ENCODE peak calls at places on chromosomes 11 and 22, in nine cellular contexts. C, U, G, V, S, A, Q, I and T are unnamed samples.

GRCh38 chr22:40511604-40512003 is 124.9 kb downstream of the MRTFA start:
- DNase-seq in A (no peak), G (no peak), C (no peak), I (no peak), Q (peak), S (no peak), V (no peak), U (no peak), T (no peak)

GRCh38 chr11:26951849-26952515 is 41.9 kb upstream of the FIBIN start:
- DNase-seq in I (no peak), V (no peak), S (no peak), Q (no peak), A (peak), C (no peak), U (no peak), G (no peak), T (no peak)

GRCh38 chr22:42814215-42814614 is 42.9 kb downstream of the ARFGAP3 start:
- DNase-seq in G (no peak), V (peak), Q (peak), A (no peak), S (no peak), I (no peak), C (no peak), U (no peak), T (no peak)

GRCh38 chr11:64522036-64522435 is 69.0 kb upstream of the SLC22A12 start:
- DNase-seq in Q (no peak), I (no peak), C (no peak), U (no peak), A (no peak), G (no peak), S (no peak), V (no peak), T (no peak)

GRCh38 chr11:297666-298405 is 1.5 kb downstream of the IFITM5 start:
- DNase-seq in I (no peak), U (peak), C (peak), S (no peak), Q (no peak), A (no peak), G (peak), V (no peak), T (no peak)

GRCh38 chr22:48691431-48691851 is 1136.2 kb downstream of the BRD1 start:
- DNase-seq in V (no peak), G (no peak), Q (no peak), I (no peak), C (no peak), U (no peak), A (no peak), S (no peak), T (no peak)

GRCh38 chr22:22556995-22557925 is 1.8 kb downstream of the PRAME start:
- DNase-seq in U (no peak), Q (no peak), A (no peak), V (no peak), I (no peak), S (no peak), G (no peak), C (no peak), T (no peak)

GRCh38 chr11:14451825-14452224 is 47.8 kb downstream of the COPB1 start:
- DNase-seq in V (no peak), G (no peak), A (no peak), U (no peak), C (no peak), S (no peak), I (no peak), Q (no peak), T (no peak)

GRCh38 chr22:42857845-42858481 is 890 bp upstream of the ARFGAP3 start:
- DNase-seq in I (no peak), U (no peak), C (no peak), V (peak), A (no peak), S (no peak), Q (no peak), G (no peak), T (no peak)

GRCh38 chr11:134037093-134037908 is 31.6 kb upstream of the JAM3 start:
- DNase-seq in I (no peak), S (no peak), G (peak), C (peak), A (peak), Q (peak), U (peak), V (peak), T (peak)

GRCh38 chr22:20582520-20583361 is 75.3 kb downstream of the MED15 start:
- DNase-seq in A (no peak), I (no peak), S (no peak), C (no peak), V (no peak), U (no peak), G (no peak), Q (no peak), T (no peak)

GRCh38 chr11:65865550-65866172 is 5.4 kb downstream of the MUS81 start:
- DNase-seq in A (no peak), C (no peak), G (no peak), I (no peak), U (no peak), S (no peak), V (peak), Q (no peak), T (no peak)

GRCh38 chr11:7965386-7965785 is at the start of gene NLRP10:
- DNase-seq in U (no peak), I (no peak), S (no peak), C (no peak), V (no peak), A (peak), Q (no peak), G (no peak), T (peak)

GRCh38 chr11:61791737-61792309 is 576 bp downstream of the TMEM258 start:
- DNase-seq in I (peak), V (peak), Q (peak), S (no peak), C (peak), U (peak), G (peak), A (peak), T (peak)

GRCh38 chr11:26070981-26071380 is 260.9 kb upstream of the ANO3 start:
- DNase-seq in S (no peak), Q (no peak), A (no peak), V (no peak), U (no peak), I (no peak), G (no peak), C (no peak), T (no peak)

GRCh38 chr22:38314992-38315800 is 2.0 kb downstream of the CSNK1E start:
- DNase-seq in I (no peak), C (peak), G (no peak), V (no peak), Q (no peak), A (peak), S (no peak), U (peak), T (no peak)

GRCh38 chr11:32418836-32419235 is 16.5 kb downstream of the WT1 start:
- DNase-seq in C (no peak), V (no peak), I (no peak), S (no peak), A (no peak), U (no peak), G (no peak), Q (no peak), T (no peak)

GRCh38 chr11:44601471-44602370 is 36.3 kb downstream of the CD82 start:
- DNase-seq in I (no peak), A (no peak), C (no peak), G (no peak), S (no peak), V (no peak), U (peak), Q (no peak), T (peak)

GRCh38 chr11:68314203-68314885 is 2.0 kb downstream of the LRP5 start:
- DNase-seq in U (no peak), G (no peak), V (no peak), Q (no peak), I (no peak), A (no peak), C (no peak), S (no peak), T (no peak)

GRCh38 chr22:48346911-48347310 is 1480.8 kb downstream of the BRD1 start:
- DNase-seq in I (no peak), G (no peak), A (no peak), Q (no peak), V (no peak), C (no peak), S (no peak), U (no peak), T (no peak)

GRCh38 chr11:57254631-57255030 is 17.6 kb upstream of the APLNR start:
- DNase-seq in I (no peak), A (no peak), Q (no peak), U (no peak), G (no peak), S (no peak), C (no peak), V (no peak), T (no peak)

GRCh38 chr11:76234704-76235232 is 28.5 kb upstream of the WNT11 start:
- DNase-seq in S (no peak), G (no peak), Q (no peak), U (no peak), A (no peak), I (no peak), C (no peak), V (peak), T (no peak)

GRCh38 chr11:10930961-10931760 is 73.3 kb upstream of the ZBED5 start:
- DNase-seq in A (peak), C (peak), Q (peak), I (no peak), G (peak), U (peak), V (peak), S (no peak), T (peak)

GRCh38 chr22:32880061-32880460 is 78.6 kb downstream of the TIMP3 start:
- DNase-seq in C (no peak), G (no peak), V (no peak), Q (peak), A (peak), S (no peak), I (no peak), U (no peak), T (no peak)

GRCh38 chr22:42187646-42188045 is 57.0 kb upstream of the CYP2D6 start:
- DNase-seq in Q (no peak), I (no peak), V (no peak), S (no peak), C (no peak), U (no peak), A (no peak), G (no peak), T (no peak)

GRCh38 chr11:118791961-118792578 is 1.1 kb upstream of the DDX6 start:
- DNase-seq in A (no peak), V (peak), C (peak), U (peak), G (peak), Q (peak), I (no peak), S (no peak), T (peak)

GRCh38 chr11:16787035-16787744 is 48.7 kb downstream of the C11orf58 start:
- DNase-seq in U (no peak), A (peak), S (no peak), V (no peak), I (no peak), G (no peak), Q (peak), C (no peak), T (no peak)

GRCh38 chr22:28171135-28171534 is 252.1 kb upstream of the PITPNB start:
- DNase-seq in A (peak), U (no peak), G (no peak), S (no peak), I (no peak), Q (peak), V (no peak), C (peak), T (no peak)

GRCh38 chr11:93024376-93024775 is 54.9 kb downstream of the MTNR1B start:
- DNase-seq in I (no peak), U (no peak), S (no peak), Q (no peak), A (peak), G (no peak), C (no peak), V (no peak), T (no peak)

GRCh38 chr11:6579681-6580080 is 23.7 kb downstream of the RRP8 start:
- DNase-seq in Q (no peak), I (no peak), S (no peak), V (no peak), C (no peak), U (no peak), A (no peak), G (no peak), T (no peak)

GRCh38 chr22:44917372-44918165 is 92.2 kb downstream of the PHF21B start:
- DNase-seq in G (no peak), S (no peak), C (no peak), U (no peak), A (no peak), V (no peak), I (no peak), Q (no peak), T (no peak)

GRCh38 chr11:85619497-85619896 is 7.6 kb downstream of the DLG2 start:
- DNase-seq in I (no peak), G (no peak), U (peak), C (no peak), S (no peak), A (peak), V (peak), Q (no peak), T (no peak)

GRCh38 chr11:46006418-46007070 is 84.1 kb downstream of the LARGE2 start:
- DNase-seq in G (no peak), Q (peak), A (peak), C (peak), V (no peak), U (peak), I (peak), S (no peak), T (peak)

GRCh38 chr11:76288166-76288978 is 82.1 kb upstream of the WNT11 start:
- DNase-seq in U (peak), G (no peak), A (no peak), Q (no peak), S (no peak), I (no peak), C (no peak), V (no peak), T (no peak)

DNA sequence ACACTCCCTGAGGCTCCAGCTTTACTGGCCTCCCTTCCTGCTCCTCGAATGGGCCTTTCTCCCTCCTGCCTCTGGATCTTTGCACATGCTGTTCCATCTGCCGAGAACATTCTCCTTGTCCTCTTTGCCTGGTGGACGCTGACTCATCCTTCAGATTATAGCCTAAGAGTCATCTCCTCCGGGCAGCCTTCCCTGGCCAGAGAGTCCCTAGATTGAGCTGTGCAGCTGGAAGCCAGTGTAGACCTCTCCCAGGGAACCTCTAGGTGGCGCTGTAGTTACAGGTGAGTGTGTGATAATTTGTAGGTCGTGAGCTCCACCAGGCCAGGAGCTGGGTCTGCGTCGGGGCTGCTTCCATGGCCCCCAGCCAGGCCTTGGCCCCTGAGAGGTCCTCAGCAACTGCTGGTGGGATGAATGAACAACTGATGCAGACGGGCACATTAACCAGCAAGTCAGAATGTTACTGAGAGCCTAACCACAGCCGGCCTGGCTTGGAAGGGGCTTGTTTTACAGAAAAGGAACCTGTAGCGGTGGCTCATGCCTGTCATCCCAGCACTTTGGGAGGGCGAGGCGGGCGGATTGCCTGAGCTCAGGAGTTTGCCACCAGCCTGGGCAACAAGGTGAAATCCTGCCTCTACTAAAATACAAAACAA is 8.7 kb downstream of the PNPLA5 start:
- DNase-seq in S (peak), U (peak), V (peak), A (peak), G (peak), Q (peak), I (peak), C (peak), T (peak)
- TF ChIP-seq CTCF in S (peak), U (peak), V (peak), A (peak), G (peak), Q (peak), I (peak), C (peak), T (peak)

GRCh38 chr11:111449158-111449557 is 63.0 kb downstream of the BTG4 start:
- DNase-seq in S (no peak), I (no peak), A (no peak), Q (no peak), V (no peak), G (no peak), C (no peak), U (no peak), T (no peak)

GRCh38 chr11:111447931-111448330 is 64.3 kb downstream of the BTG4 start:
- DNase-seq in A (no peak), S (no peak), Q (no peak), G (no peak), V (no peak), C (no peak), U (no peak), I (no peak), T (no peak)

GRCh38 chr11:111449696-111450479 is 62.3 kb downstream of the BTG4 start:
- DNase-seq in A (no peak), Q (no peak), S (no peak), G (no peak), U (no peak), C (no peak), I (no peak), V (no peak), T (no peak)

GRCh38 chr11:111446404-111447152 is 65.6 kb downstream of the BTG4 start:
- DNase-seq in S (peak), A (peak), C (peak), I (peak), U (peak), V (peak), Q (peak), G (peak), T (peak)

GRCh38 chr11:111448420-111448819 is 63.8 kb downstream of the BTG4 start:
- DNase-seq in S (no peak), Q (no peak), I (no peak), U (no peak), C (no peak), V (no peak), G (no peak), A (no peak), T (no peak)
- TF ChIP-seq CTCF in S (no peak), Q (no peak), I (no peak), U (no peak), C (no peak), V (no peak), G (no peak), A (no peak), T (no peak)

GRCh38 chr11:94303884-94304459 is 408 bp upstream of the IZUMO1R start:
- DNase-seq in S (no peak), Q (no peak), V (no peak), G (no peak), I (no peak), C (no peak), U (no peak), A (no peak), T (no peak)

GRCh38 chr11:94295534-94295933 is 8.8 kb upstream of the IZUMO1R start:
- DNase-seq in C (peak), A (peak), I (no peak), Q (no peak), S (no peak), U (no peak), V (no peak), G (no peak), T (no peak)

GRCh38 chr11:94302806-94303205 is 1.6 kb upstream of the IZUMO1R start:
- DNase-seq in Q (no peak), U (no peak), I (no peak), G (peak), V (no peak), A (no peak), C (no peak), S (no peak), T (no peak)

GRCh38 chr11:94297967-94298576 is 6.3 kb upstream of the IZUMO1R start:
- DNase-seq in G (no peak), V (no peak), U (no peak), Q (no peak), C (no peak), A (no peak), S (no peak), I (no peak), T (no peak)
- TF ChIP-seq CTCF in G (no peak), V (no peak), U (no peak), Q (no peak), C (peak), A (no peak), S (no peak), I (peak), T (no peak)

DNA sequence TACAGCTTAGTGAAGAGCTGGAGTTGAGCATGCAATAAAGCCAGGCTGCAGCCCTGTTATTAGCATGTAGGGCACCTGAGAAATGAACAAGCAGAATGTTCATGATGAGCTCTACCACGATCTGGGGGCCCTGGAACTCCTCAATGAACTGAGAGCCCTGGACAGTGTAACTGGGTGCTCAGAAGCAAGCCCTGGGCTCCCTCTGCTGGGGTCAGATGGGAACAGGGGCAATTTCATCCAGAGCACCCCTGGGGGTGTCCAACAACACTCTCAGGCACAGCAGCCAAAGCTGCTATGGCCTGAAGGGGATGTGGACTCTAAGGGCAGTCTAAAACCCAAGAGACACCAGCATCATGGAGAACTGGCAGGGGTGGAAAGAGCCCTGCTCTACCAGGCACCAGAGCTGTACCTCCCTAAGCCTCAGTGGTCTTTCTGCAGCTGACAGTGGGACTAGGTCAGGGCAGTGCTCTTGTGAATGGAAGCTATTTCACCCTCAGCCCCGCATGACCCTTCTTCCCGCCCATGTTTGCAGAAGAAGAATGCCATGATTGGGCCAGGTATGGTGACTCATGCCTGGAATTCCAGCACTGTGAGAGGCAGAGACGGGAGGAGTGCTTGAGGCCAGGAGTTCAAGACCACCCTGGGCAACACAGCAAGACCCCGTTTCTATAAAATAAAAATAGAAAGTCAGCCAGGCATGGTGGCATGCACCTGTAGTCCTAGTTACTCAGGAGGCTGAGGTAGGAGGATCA is 28.9 kb downstream of the THOC5 start:
- DNase-seq in C (peak), A (peak), G (peak), Q (peak), I (no peak), U (peak), V (peak), S (no peak), T (peak)
- TF ChIP-seq CTCF in C (peak), A (peak), G (no peak), Q (peak), I (peak), U (no peak), V (peak), S (peak), T (no peak)

DNA sequence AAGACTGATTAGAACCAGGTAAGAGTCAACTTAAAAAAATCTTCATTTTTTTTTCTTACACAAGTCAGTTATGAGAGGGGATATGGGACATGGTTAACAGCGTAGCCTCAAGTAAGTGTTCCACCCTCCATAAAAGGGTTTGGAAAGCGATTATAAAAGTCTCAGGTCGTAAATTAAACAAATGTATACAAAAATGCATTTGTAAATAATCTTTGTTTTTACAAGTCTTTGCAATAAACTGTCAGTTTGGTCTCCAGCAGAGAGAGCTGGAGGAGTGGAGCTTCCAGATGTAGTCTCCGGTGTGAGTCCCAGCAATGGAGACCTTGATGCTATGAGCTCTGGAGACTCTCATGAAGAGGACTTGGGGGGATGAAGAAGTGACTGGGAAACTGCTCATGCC is 99.8 kb upstream of the TP53AIP1 start:
- DNase-seq in S (no peak), V (no peak), I (no peak), Q (no peak), C (no peak), A (no peak), U (no peak), G (no peak), T (no peak)
- TF ChIP-seq CTCF in S (no peak), V (no peak), I (no peak), Q (no peak), C (no peak), A (no peak), U (no peak), G (no peak), T (no peak)

GRCh38 chr22:36144886-36145541 is 15.5 kb downstream of the APOL3 start:
- DNase-seq in G (peak), A (peak), U (peak), V (peak), Q (peak), I (peak), C (peak), S (no peak), T (peak)
- TF ChIP-seq CTCF in G (peak), A (peak), U (peak), V (peak), Q (peak), I (peak), C (peak), S (peak), T (peak)

GRCh38 chr22:24270556-24271405 is at the start of gene SPECC1L:
- DNase-seq in U (peak), S (peak), A (peak), G (peak), I (peak), V (peak), C (peak), Q (peak), T (peak)
- TF ChIP-seq CTCF in U (no peak), S (no peak), A (no peak), G (no peak), I (no peak), V (no peak), C (peak), Q (no peak), T (no peak)